ENCODE peak calls at places on chromosomes 1 and 21, in ten cellular contexts. V is A172, W is LHCN-M2, K is right lobe of liver, L is lung, S is mammary epithelial cell, J is M059J, I is neural progenitor cell, R is C1 segment of cervical spinal cord, C is glomerular endothelial cell. D is an unnamed sample.

GRCh38 chr1:172326171-172326570 is 94.3 kb upstream of the C1orf105 start:
- DNase-seq in V (no peak), W (peak), K (no peak), L (no peak), S (no peak), J (peak), I (no peak), R (no peak), C (no peak), D (no peak)

GRCh38 chr21:45351061-45351460 is 53.9 kb upstream of the COL18A1 start:
- DNase-seq in V (no peak), W (no peak), K (no peak), L (no peak), S (no peak), J (no peak), I (no peak), R (no peak), C (no peak), D (no peak)

GRCh38 chr1:20183876-20184275 is 2.0 kb upstream of the UBXN10 start:
- DNase-seq in V (no peak), W (no peak), K (peak), L (no peak), S (no peak), J (no peak), I (no peak), R (no peak), C (no peak), D (no peak)

GRCh38 chr1:63922848-63923247 is 149.0 kb downstream of the ROR1 start:
- DNase-seq in V (no peak), W (no peak), K (no peak), L (no peak), S (no peak), J (no peak), I (no peak), R (no peak), C (no peak), D (no peak)

GRCh38 chr1:116494745-116495144 is 76.1 kb downstream of the CD58 start:
- DNase-seq in V (no peak), W (no peak), K (peak), L (no peak), S (no peak), J (peak), I (no peak), R (no peak), C (no peak), D (no peak)

GRCh38 chr1:153639280-153639679 is 5.4 kb downstream of the CHTOP start:
- DNase-seq in V (no peak), W (no peak), K (peak), L (no peak), S (no peak), J (no peak), I (no peak), R (no peak), C (no peak), D (no peak)

GRCh38 chr21:38993561-38993960 is 187.8 kb downstream of the ETS2 start:
- DNase-seq in V (peak), W (peak), K (peak), L (peak), S (peak), J (peak), I (no peak), R (no peak), C (peak), D (peak)

GRCh38 chr1:206770531-206771352 is at the start of gene IL19:
- DNase-seq in V (no peak), W (peak), K (no peak), L (no peak), S (peak), J (peak), I (no peak), R (no peak), C (no peak), D (no peak)

GRCh38 chr1:48023488-48023887 is 26.3 kb upstream of the TRABD2B start:
- DNase-seq in V (no peak), W (no peak), K (no peak), L (no peak), S (no peak), J (no peak), I (no peak), R (no peak), C (no peak), D (no peak)

GRCh38 chr1:15323351-15323988 is 76.4 kb downstream of the FHAD1 start:
- DNase-seq in V (peak), W (peak), K (peak), L (peak), S (peak), J (peak), I (peak), R (peak), C (no peak), D (peak)

GRCh38 chr21:28857720-28858119 is 135.0 kb downstream of the LTN1 start:
- DNase-seq in V (no peak), W (no peak), K (no peak), L (no peak), S (no peak), J (no peak), I (no peak), R (no peak), C (no peak), D (no peak)

GRCh38 chr1:160078392-160079195 is 2.7 kb upstream of the KCNJ9 start:
- DNase-seq in V (peak), W (peak), K (no peak), L (no peak), S (peak), J (peak), I (peak), R (peak), C (no peak), D (no peak)

GRCh38 chr1:40435471-40435870 is 14.8 kb upstream of the ZFP69B start:
- DNase-seq in V (no peak), W (no peak), K (no peak), L (no peak), S (no peak), J (no peak), I (no peak), R (no peak), C (no peak), D (no peak)

GRCh38 chr21:44510508-44511218 is 29.3 kb downstream of the KRTAP10-1 start:
- DNase-seq in V (peak), W (peak), K (peak), L (peak), S (peak), J (peak), I (peak), R (no peak), C (no peak), D (no peak)

D was measured in GM04504.